ENCODE peak calls at places on chromosomes 1 and 21, in four cellular contexts. One of them, this sample, is unnamed.

GRCh38 chr1:67134692-67135091 is at the start of gene C1orf141:
- DNase-seq in fibroblast of mammary gland: peak; percentile 15
- DNase-seq in GM23338: peak; percentile 83
- DNase-seq in lower lobe of right lung: no peak
- DNase-seq in this sample: no peak

GRCh38 chr1:234898455-234899033 is 230.1 kb downstream of the TOMM20 start:
- DNase-seq in fibroblast of mammary gland: no peak
- DNase-seq in GM23338: no peak
- DNase-seq in lower lobe of right lung: no peak
- DNase-seq in this sample: peak; percentile 26

GRCh38 chr1:66374561-66375111 is 159.3 kb upstream of the SGIP1 start:
- DNase-seq in fibroblast of mammary gland: peak; percentile 95
- DNase-seq in GM23338: no peak
- DNase-seq in lower lobe of right lung: no peak
- DNase-seq in this sample: no peak

GRCh38 chr1:93702102-93702827 is 20.6 kb upstream of the BCAR3 start:
- DNase-seq in fibroblast of mammary gland: no peak
- DNase-seq in GM23338: no peak
- DNase-seq in lower lobe of right lung: no peak
- DNase-seq in this sample: no peak

GRCh38 chr1:41919764-41920397 is 1.2 kb upstream of the HIVEP3 start:
- DNase-seq in fibroblast of mammary gland: no peak
- DNase-seq in GM23338: peak; percentile 69
- DNase-seq in lower lobe of right lung: peak; percentile 53
- DNase-seq in this sample: no peak

GRCh38 chr1:229842302-229843255 is 216.5 kb downstream of the URB2 start:
- DNase-seq in fibroblast of mammary gland: peak; percentile 44
- DNase-seq in GM23338: no peak
- DNase-seq in lower lobe of right lung: no peak
- DNase-seq in this sample: no peak

GRCh38 chr1:231612393-231613089 is 14.0 kb upstream of the DISC1 start:
- DNase-seq in fibroblast of mammary gland: no peak
- DNase-seq in GM23338: no peak
- DNase-seq in lower lobe of right lung: peak; percentile 63
- DNase-seq in this sample: no peak

GRCh38 chr1:211356723-211357418 is 30.2 kb downstream of the TRAF5 start:
- DNase-seq in fibroblast of mammary gland: peak; percentile 84
- DNase-seq in GM23338: no peak
- DNase-seq in lower lobe of right lung: no peak
- DNase-seq in this sample: no peak

GRCh38 chr1:86247553-86248279 is 91.1 kb upstream of the COL24A1 start:
- DNase-seq in fibroblast of mammary gland: no peak
- DNase-seq in GM23338: no peak
- DNase-seq in lower lobe of right lung: no peak
- DNase-seq in this sample: no peak

GRCh38 chr1:155226910-155227260 is 18.4 kb downstream of the MTX1 start:
- DNase-seq in fibroblast of mammary gland: peak; percentile 38
- DNase-seq in GM23338: peak; percentile 70
- DNase-seq in lower lobe of right lung: peak; percentile 78
- DNase-seq in this sample: no peak

GRCh38 chr1:225691861-225692516 is 39.1 kb upstream of the ENAH start:
- DNase-seq in fibroblast of mammary gland: peak; percentile 68
- DNase-seq in GM23338: no peak
- DNase-seq in lower lobe of right lung: no peak
- DNase-seq in this sample: no peak

GRCh38 chr1:78081980-78082860 is 36.5 kb downstream of the GIPC2 start:
- DNase-seq in fibroblast of mammary gland: peak; percentile 64
- DNase-seq in GM23338: no peak
- DNase-seq in lower lobe of right lung: no peak
- DNase-seq in this sample: no peak

GRCh38 chr1:6317101-6317760 is 56.3 kb upstream of the GPR153 start:
- DNase-seq in fibroblast of mammary gland: peak; percentile 43
- DNase-seq in GM23338: no peak
- DNase-seq in lower lobe of right lung: no peak
- DNase-seq in this sample: no peak

GRCh38 chr1:11842154-11843041 is 5.2 kb downstream of the NPPA start:
- DNase-seq in fibroblast of mammary gland: no peak
- DNase-seq in GM23338: no peak
- DNase-seq in lower lobe of right lung: peak; percentile 66
- DNase-seq in this sample: no peak

DNA sequence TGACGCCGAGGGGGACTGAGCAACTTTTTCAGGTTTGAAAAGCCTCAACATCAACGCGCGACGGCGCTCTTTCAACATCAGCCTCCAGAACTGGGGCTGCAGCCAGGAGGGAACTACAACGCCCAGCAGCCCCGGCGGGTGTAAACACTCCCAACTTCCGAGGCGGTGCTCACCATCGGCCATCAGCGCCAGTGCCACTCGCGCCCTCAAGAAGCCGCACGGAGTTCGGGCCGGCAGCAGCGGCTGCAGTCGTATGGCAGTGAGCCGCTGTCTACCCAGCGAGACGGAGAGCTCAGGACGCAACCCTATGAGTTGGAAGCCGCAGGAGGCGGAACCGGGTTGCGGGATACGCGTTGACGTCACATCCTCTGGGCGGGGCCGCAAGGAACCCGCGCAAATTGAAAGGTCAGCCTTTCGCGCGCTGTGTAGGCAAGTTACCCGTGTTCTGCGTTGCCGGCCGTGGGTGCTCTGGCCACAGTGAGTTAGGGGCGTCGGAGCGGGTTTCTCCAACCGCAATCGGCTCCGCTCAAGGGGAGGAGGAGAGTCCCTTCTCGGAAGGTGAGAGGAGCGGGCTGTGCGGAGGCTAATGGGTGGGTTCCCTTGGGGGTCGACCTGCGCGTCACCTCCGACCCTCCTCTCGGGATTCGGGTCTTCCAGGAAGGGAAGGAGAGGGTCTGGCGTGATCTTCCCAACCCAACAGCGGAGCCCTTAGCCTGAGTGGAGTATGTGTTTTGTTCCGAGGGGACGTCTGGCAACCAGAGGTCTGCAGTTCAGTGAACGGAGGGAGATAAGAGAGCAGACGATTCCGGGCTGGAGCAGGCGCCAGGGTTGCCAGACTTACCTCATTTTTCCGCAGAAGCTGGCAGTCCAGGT is at the start of gene EXO1:
- DNase-seq in fibroblast of mammary gland: peak; percentile 94
- DNase-seq in GM23338: peak; percentile 97
- DNase-seq in lower lobe of right lung: peak; percentile 93
- DNase-seq in this sample: peak; percentile 96
- TF ChIP-seq CTCF in fibroblast of mammary gland: peak; percentile 6
- TF ChIP-seq CTCF in GM23338: no peak
- TF ChIP-seq CTCF in lower lobe of right lung: peak; percentile 26
- TF ChIP-seq CTCF in this sample: peak; percentile 68

GRCh38 chr1:245084551-245084950 is 70.2 kb upstream of the KIF26B start:
- DNase-seq in fibroblast of mammary gland: peak; percentile 35
- DNase-seq in GM23338: no peak
- DNase-seq in lower lobe of right lung: no peak
- DNase-seq in this sample: no peak

GRCh38 chr1:245074232-245074747 is 80.5 kb upstream of the KIF26B start:
- DNase-seq in fibroblast of mammary gland: no peak
- DNase-seq in GM23338: no peak
- DNase-seq in lower lobe of right lung: no peak
- DNase-seq in this sample: no peak

GRCh38 chr1:245074898-245075297 is 79.9 kb upstream of the KIF26B start:
- DNase-seq in fibroblast of mammary gland: no peak
- DNase-seq in GM23338: no peak
- DNase-seq in lower lobe of right lung: no peak
- DNase-seq in this sample: no peak

DNA sequence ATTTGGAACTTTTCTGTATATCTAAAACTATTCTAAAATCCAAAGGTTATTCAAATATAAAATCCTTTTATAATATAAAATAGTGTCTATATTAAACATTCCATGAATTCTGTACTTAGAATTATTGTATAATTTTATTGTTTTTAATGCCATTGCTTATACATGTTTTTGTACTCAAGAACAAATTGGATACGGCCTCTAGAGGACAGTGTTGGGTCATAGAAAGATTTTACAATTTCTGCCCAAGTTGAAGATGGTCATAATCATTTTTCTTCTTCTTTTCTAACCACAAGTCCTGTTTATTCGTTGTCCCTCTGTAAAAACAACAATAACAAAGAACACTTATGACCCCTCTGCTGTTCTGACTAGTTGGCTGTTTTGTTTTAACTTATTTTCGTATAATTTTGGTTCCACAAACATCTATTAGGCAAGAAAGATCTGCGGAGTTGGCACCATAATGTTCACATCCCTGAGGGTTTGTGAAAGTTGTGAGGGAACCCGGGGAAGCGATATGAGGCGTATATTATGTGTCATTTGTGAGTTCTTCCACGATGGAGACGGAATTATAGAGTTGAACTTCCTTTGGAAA is 75.7 kb upstream of the KIF26B start:
- DNase-seq in fibroblast of mammary gland: peak; percentile 79
- DNase-seq in GM23338: peak; percentile 42
- DNase-seq in lower lobe of right lung: no peak
- DNase-seq in this sample: no peak
- TF ChIP-seq CTCF in fibroblast of mammary gland: peak; percentile 95
- TF ChIP-seq CTCF in GM23338: peak; percentile 65
- TF ChIP-seq CTCF in lower lobe of right lung: peak; percentile 50
- TF ChIP-seq CTCF in this sample: peak; percentile 92

GRCh38 chr1:195717651-195718050 is 890.6 kb downstream of the KCNT2 start:
- DNase-seq in fibroblast of mammary gland: peak; percentile 31
- DNase-seq in GM23338: peak; percentile 51
- DNase-seq in lower lobe of right lung: no peak
- DNase-seq in this sample: no peak
- TF ChIP-seq CTCF in fibroblast of mammary gland: peak; percentile 50
- TF ChIP-seq CTCF in GM23338: peak; percentile 64
- TF ChIP-seq CTCF in lower lobe of right lung: peak; percentile 8
- TF ChIP-seq CTCF in this sample: peak; percentile 81

GRCh38 chr21:25362375-25363267 is 244.7 kb downstream of the MRPL39 start:
- DNase-seq in fibroblast of mammary gland: no peak
- DNase-seq in GM23338: no peak
- DNase-seq in lower lobe of right lung: no peak
- DNase-seq in this sample: no peak

GRCh38 chr21:25361765-25362164 is 245.5 kb downstream of the MRPL39 start:
- DNase-seq in fibroblast of mammary gland: no peak
- DNase-seq in GM23338: no peak
- DNase-seq in lower lobe of right lung: no peak
- DNase-seq in this sample: peak; percentile 81

GRCh38 chr21:25361097-25361496 is 246.2 kb downstream of the MRPL39 start:
- DNase-seq in fibroblast of mammary gland: no peak
- DNase-seq in GM23338: no peak
- DNase-seq in lower lobe of right lung: no peak
- DNase-seq in this sample: no peak

GRCh38 chr21:25359724-25360123 is 247.6 kb downstream of the MRPL39 start:
- DNase-seq in fibroblast of mammary gland: peak; percentile 43
- DNase-seq in GM23338: no peak
- DNase-seq in lower lobe of right lung: no peak
- DNase-seq in this sample: no peak

GRCh38 chr21:25360593-25360992 is 246.7 kb downstream of the MRPL39 start:
- DNase-seq in fibroblast of mammary gland: peak; percentile 12
- DNase-seq in GM23338: no peak
- DNase-seq in lower lobe of right lung: no peak
- DNase-seq in this sample: no peak
- TF ChIP-seq CTCF in fibroblast of mammary gland: peak; percentile 46
- TF ChIP-seq CTCF in GM23338: no peak
- TF ChIP-seq CTCF in lower lobe of right lung: no peak
- TF ChIP-seq CTCF in this sample: peak; percentile 23

GRCh38 chr1:81327103-81327728 is 473.5 kb upstream of the ADGRL2 start:
- DNase-seq in fibroblast of mammary gland: no peak
- DNase-seq in GM23338: no peak
- DNase-seq in lower lobe of right lung: no peak
- DNase-seq in this sample: no peak
- TF ChIP-seq CTCF in fibroblast of mammary gland: no peak
- TF ChIP-seq CTCF in GM23338: no peak
- TF ChIP-seq CTCF in lower lobe of right lung: no peak
- TF ChIP-seq CTCF in this sample: no peak